ENCODE peak calls at places on chromosomes 13 and 19, in seven cellular contexts. One of them, this sample, is unnamed.

GRCh38 chr13:42270160-42270856 is 1.6 kb upstream of the AKAP11 start:
- DNase-seq in AG09319: no peak
- DNase-seq in HS-5: no peak
- DNase-seq in fibroblast of mammary gland: no peak
- DNase-seq in midbrain: no peak
- DNase-seq in left colon: no peak
- DNase-seq in SW480: no peak
- DNase-seq in this sample: no peak

GRCh38 chr19:48565090-48565489 is 13.1 kb downstream of the SULT2B1 start:
- DNase-seq in AG09319: no peak
- DNase-seq in HS-5: no peak
- DNase-seq in fibroblast of mammary gland: peak; percentile 70
- DNase-seq in midbrain: no peak
- DNase-seq in left colon: no peak
- DNase-seq in SW480: peak; percentile 49
- DNase-seq in this sample: no peak

GRCh38 chr13:49810825-49811526 is 18.5 kb upstream of the KPNA3 start:
- DNase-seq in AG09319: no peak
- DNase-seq in HS-5: no peak
- DNase-seq in fibroblast of mammary gland: peak; percentile 81
- DNase-seq in midbrain: no peak
- DNase-seq in left colon: no peak
- DNase-seq in SW480: no peak
- DNase-seq in this sample: no peak

GRCh38 chr19:46216612-46217011 is 12.9 kb upstream of the IGFL1 start:
- DNase-seq in AG09319: no peak
- DNase-seq in HS-5: no peak
- DNase-seq in fibroblast of mammary gland: no peak
- DNase-seq in midbrain: no peak
- DNase-seq in left colon: no peak
- DNase-seq in SW480: no peak
- DNase-seq in this sample: no peak

GRCh38 chr13:93477238-93477637 is 250.6 kb downstream of the GPC6 start:
- DNase-seq in AG09319: no peak
- DNase-seq in HS-5: no peak
- DNase-seq in fibroblast of mammary gland: no peak
- DNase-seq in midbrain: no peak
- DNase-seq in left colon: no peak
- DNase-seq in SW480: no peak
- DNase-seq in this sample: no peak

GRCh38 chr19:5676105-5676671 is 4.1 kb downstream of the MICOS13 start:
- DNase-seq in AG09319: no peak
- DNase-seq in HS-5: no peak
- DNase-seq in fibroblast of mammary gland: no peak
- DNase-seq in midbrain: no peak
- DNase-seq in left colon: no peak
- DNase-seq in SW480: no peak
- DNase-seq in this sample: no peak

GRCh38 chr13:48653074-48654054 is at the start of gene CYSLTR2:
- DNase-seq in AG09319: no peak
- DNase-seq in HS-5: peak; percentile 11
- DNase-seq in fibroblast of mammary gland: peak; percentile 49
- DNase-seq in midbrain: peak; percentile 30
- DNase-seq in left colon: no peak
- DNase-seq in SW480: no peak
- DNase-seq in this sample: no peak

GRCh38 chr13:48505597-48506091 is 27.2 kb downstream of the RCBTB2 start:
- DNase-seq in AG09319: peak; percentile 75
- DNase-seq in HS-5: no peak
- DNase-seq in fibroblast of mammary gland: no peak
- DNase-seq in midbrain: peak; percentile 32
- DNase-seq in left colon: no peak
- DNase-seq in SW480: no peak
- DNase-seq in this sample: peak; percentile 63

GRCh38 chr19:1465191-1466016 is 13.6 kb downstream of the C19orf25 start:
- DNase-seq in AG09319: no peak
- DNase-seq in HS-5: no peak
- DNase-seq in fibroblast of mammary gland: no peak
- DNase-seq in midbrain: no peak
- DNase-seq in left colon: peak; percentile 75
- DNase-seq in SW480: no peak
- DNase-seq in this sample: no peak

GRCh38 chr19:6260912-6261636 is 18.7 kb downstream of the MLLT1 start:
- DNase-seq in AG09319: no peak
- DNase-seq in HS-5: no peak
- DNase-seq in fibroblast of mammary gland: peak; percentile 33
- DNase-seq in midbrain: no peak
- DNase-seq in left colon: no peak
- DNase-seq in SW480: no peak
- DNase-seq in this sample: no peak

GRCh38 chr13:30739646-30740642 is 4.6 kb downstream of the ALOX5AP start:
- DNase-seq in AG09319: no peak
- DNase-seq in HS-5: no peak
- DNase-seq in fibroblast of mammary gland: peak; percentile 93
- DNase-seq in midbrain: no peak
- DNase-seq in left colon: no peak
- DNase-seq in SW480: peak; percentile 81
- DNase-seq in this sample: no peak

GRCh38 chr19:41373993-41374392 is 2.3 kb upstream of the TMEM91 start:
- DNase-seq in AG09319: peak; percentile 84
- DNase-seq in HS-5: no peak
- DNase-seq in fibroblast of mammary gland: peak; percentile 91
- DNase-seq in midbrain: peak; percentile 77
- DNase-seq in left colon: peak; percentile 76
- DNase-seq in SW480: no peak
- DNase-seq in this sample: peak; percentile 84

GRCh38 chr19:19659646-19660245 is 3.7 kb downstream of the ATP13A1 start:
- DNase-seq in AG09319: no peak
- DNase-seq in HS-5: no peak
- DNase-seq in fibroblast of mammary gland: no peak
- DNase-seq in midbrain: no peak
- DNase-seq in left colon: no peak
- DNase-seq in SW480: no peak
- DNase-seq in this sample: no peak

GRCh38 chr19:3554254-3555083 is 2.9 kb downstream of the MFSD12 start:
- DNase-seq in AG09319: no peak
- DNase-seq in HS-5: no peak
- DNase-seq in fibroblast of mammary gland: no peak
- DNase-seq in midbrain: no peak
- DNase-seq in left colon: no peak
- DNase-seq in SW480: no peak
- DNase-seq in this sample: no peak

GRCh38 chr19:16301999-16302694 is 22.5 kb upstream of the KLF2 start:
- DNase-seq in AG09319: no peak
- DNase-seq in HS-5: no peak
- DNase-seq in fibroblast of mammary gland: peak; percentile 40
- DNase-seq in midbrain: no peak
- DNase-seq in left colon: no peak
- DNase-seq in SW480: peak; percentile 65
- DNase-seq in this sample: no peak

GRCh38 chr19:37572203-37572602 is 22.4 kb downstream of the ZNF571 start:
- DNase-seq in AG09319: no peak
- DNase-seq in HS-5: no peak
- DNase-seq in fibroblast of mammary gland: peak; percentile 68
- DNase-seq in midbrain: no peak
- DNase-seq in left colon: no peak
- DNase-seq in SW480: no peak
- DNase-seq in this sample: no peak

GRCh38 chr13:110517505-110518149 is 43.9 kb downstream of the RAB20 start:
- DNase-seq in AG09319: no peak
- DNase-seq in HS-5: no peak
- DNase-seq in fibroblast of mammary gland: peak; percentile 40
- DNase-seq in midbrain: no peak
- DNase-seq in left colon: no peak
- DNase-seq in SW480: no peak
- DNase-seq in this sample: no peak

GRCh38 chr13:76882431-76882830 is 3.8 kb downstream of the KCTD12 start:
- DNase-seq in AG09319: no peak
- DNase-seq in HS-5: no peak
- DNase-seq in fibroblast of mammary gland: peak; percentile 87
- DNase-seq in midbrain: peak; percentile 30
- DNase-seq in left colon: no peak
- DNase-seq in SW480: no peak
- DNase-seq in this sample: no peak

GRCh38 chr19:1513492-1514294 is 874 bp upstream of the ADAMTSL5 start:
- DNase-seq in AG09319: peak; percentile 30
- DNase-seq in HS-5: no peak
- DNase-seq in fibroblast of mammary gland: peak; percentile 55
- DNase-seq in midbrain: no peak
- DNase-seq in left colon: peak; percentile 58
- DNase-seq in SW480: peak; percentile 31
- DNase-seq in this sample: no peak

GRCh38 chr19:2043269-2043641 is 7.8 kb downstream of the MKNK2 start:
- DNase-seq in AG09319: no peak
- DNase-seq in HS-5: no peak
- DNase-seq in fibroblast of mammary gland: no peak
- DNase-seq in midbrain: peak; percentile 25
- DNase-seq in left colon: peak; percentile 20
- DNase-seq in SW480: no peak
- DNase-seq in this sample: peak; percentile 46

GRCh38 chr19:41456342-41456918 is 13.5 kb downstream of the ERICH4 start:
- DNase-seq in AG09319: no peak
- DNase-seq in HS-5: no peak
- DNase-seq in fibroblast of mammary gland: peak; percentile 47
- DNase-seq in midbrain: no peak
- DNase-seq in left colon: no peak
- DNase-seq in SW480: no peak
- DNase-seq in this sample: no peak

GRCh38 chr19:46489445-46490272 is 6.0 kb downstream of the PNMA8B start:
- DNase-seq in AG09319: no peak
- DNase-seq in HS-5: no peak
- DNase-seq in fibroblast of mammary gland: peak; percentile 69
- DNase-seq in midbrain: peak; percentile 42
- DNase-seq in left colon: no peak
- DNase-seq in SW480: no peak
- DNase-seq in this sample: no peak

GRCh38 chr13:48156466-48156865 is 61.6 kb upstream of the MED4 start:
- DNase-seq in AG09319: no peak
- DNase-seq in HS-5: no peak
- DNase-seq in fibroblast of mammary gland: no peak
- DNase-seq in midbrain: no peak
- DNase-seq in left colon: peak; percentile 47
- DNase-seq in SW480: no peak
- DNase-seq in this sample: peak; percentile 58

GRCh38 chr13:113520571-113520970 is 30.1 kb upstream of the DCUN1D2 start:
- DNase-seq in AG09319: no peak
- DNase-seq in HS-5: no peak
- DNase-seq in fibroblast of mammary gland: no peak
- DNase-seq in midbrain: no peak
- DNase-seq in left colon: no peak
- DNase-seq in SW480: no peak
- DNase-seq in this sample: no peak

GRCh38 chr13:67341406-67341805 is 111.3 kb upstream of the PCDH9 start:
- DNase-seq in AG09319: no peak
- DNase-seq in HS-5: no peak
- DNase-seq in fibroblast of mammary gland: peak; percentile 83
- DNase-seq in midbrain: no peak
- DNase-seq in left colon: no peak
- DNase-seq in SW480: no peak
- DNase-seq in this sample: no peak

GRCh38 chr19:6071103-6071485 is 39.2 kb downstream of the RFX2 start:
- DNase-seq in AG09319: peak; percentile 77
- DNase-seq in HS-5: peak; percentile 70
- DNase-seq in fibroblast of mammary gland: peak; percentile 77
- DNase-seq in midbrain: no peak
- DNase-seq in left colon: peak; percentile 2
- DNase-seq in SW480: no peak
- DNase-seq in this sample: peak; percentile 35

GRCh38 chr19:49387936-49388372 is at the start of gene KASH5:
- DNase-seq in AG09319: no peak
- DNase-seq in HS-5: no peak
- DNase-seq in fibroblast of mammary gland: peak; percentile 52
- DNase-seq in midbrain: no peak
- DNase-seq in left colon: peak; percentile 79
- DNase-seq in SW480: peak; percentile 45
- DNase-seq in this sample: peak; percentile 76

GRCh38 chr13:93903909-93904308 is 575.6 kb downstream of the DCT start:
- DNase-seq in AG09319: no peak
- DNase-seq in HS-5: no peak
- DNase-seq in fibroblast of mammary gland: no peak
- DNase-seq in midbrain: no peak
- DNase-seq in left colon: no peak
- DNase-seq in SW480: no peak
- DNase-seq in this sample: no peak

GRCh38 chr19:35167251-35168119 is 12.9 kb downstream of the FXYD5 start:
- DNase-seq in AG09319: no peak
- DNase-seq in HS-5: no peak
- DNase-seq in fibroblast of mammary gland: no peak
- DNase-seq in midbrain: no peak
- DNase-seq in left colon: no peak
- DNase-seq in SW480: no peak
- DNase-seq in this sample: peak; percentile 33

GRCh38 chr19:17404621-17405249 is 695 bp downstream of the BST2 start:
- DNase-seq in AG09319: no peak
- DNase-seq in HS-5: no peak
- DNase-seq in fibroblast of mammary gland: no peak
- DNase-seq in midbrain: no peak
- DNase-seq in left colon: no peak
- DNase-seq in SW480: no peak
- DNase-seq in this sample: no peak

GRCh38 chr13:44273991-44274810 is 99.4 kb upstream of the SERP2 start:
- DNase-seq in AG09319: no peak
- DNase-seq in HS-5: no peak
- DNase-seq in fibroblast of mammary gland: peak; percentile 89
- DNase-seq in midbrain: no peak
- DNase-seq in left colon: peak; percentile 14
- DNase-seq in SW480: peak; percentile 81
- DNase-seq in this sample: no peak

GRCh38 chr19:55680339-55681130 is 5.5 kb downstream of the EPN1 start:
- DNase-seq in AG09319: no peak
- DNase-seq in HS-5: no peak
- DNase-seq in fibroblast of mammary gland: no peak
- DNase-seq in midbrain: no peak
- DNase-seq in left colon: no peak
- DNase-seq in SW480: no peak
- DNase-seq in this sample: no peak

GRCh38 chr19:22545751-22546150 is 88.4 kb upstream of the ZNF492 start:
- DNase-seq in AG09319: no peak
- DNase-seq in HS-5: no peak
- DNase-seq in fibroblast of mammary gland: peak; percentile 14
- DNase-seq in midbrain: peak; percentile 58
- DNase-seq in left colon: peak; percentile 14
- DNase-seq in SW480: no peak
- DNase-seq in this sample: peak; percentile 48